ENCODE peak calls at places on chromosome 1, in nine cellular contexts. J is NCI-H2029; P is fibroblast of lung; C is HT-29; G is activated naive CD8-positive, alpha-beta T cell treated with anti-CD3 and anti-CD28 coated beads, Interleukin-2, amount 10 ng/mL, durations not matched to agents 7 days and 5 days; Q is adipocyte; W is NCI-H2171 treated with DMSO at 0.1 percent for 48 hours; K is pulmonary artery endothelial cell; R is activated CD4-positive, alpha-beta T cell treated with anti-CD3 and anti-CD28 coated beads, Interleukin-2, amount 50 U/mL, for 4 hours. F is an unnamed sample.

GRCh38 chr1:227886993-227887696 is 60.6 kb downstream of the WNT9A start:
- DNase-seq in C (no peak), W (peak), P (peak), K (no peak), R (no peak), Q (peak), G (peak), J (no peak), F (no peak)

GRCh38 chr1:67257173-67257535 is 50.5 kb upstream of the IL12RB2 start:
- DNase-seq in R (no peak), C (no peak), W (no peak), Q (no peak), K (no peak), P (no peak), G (no peak), J (no peak), F (no peak)

GRCh38 chr1:5296135-5296930 is 641.9 kb downstream of the AJAP1 start:
- DNase-seq in J (no peak), R (no peak), K (no peak), Q (no peak), G (no peak), C (no peak), W (no peak), P (no peak), F (no peak)

GRCh38 chr1:17441265-17441992 is 2.0 kb upstream of the RCC2 start:
- DNase-seq in P (peak), W (peak), Q (peak), C (peak), G (no peak), R (no peak), K (no peak), J (no peak), F (no peak)

GRCh38 chr1:97565886-97566285 is 354.9 kb downstream of the DPYD start:
- DNase-seq in G (no peak), K (no peak), C (no peak), Q (no peak), W (no peak), R (no peak), P (no peak), J (no peak), F (no peak)

GRCh38 chr1:119968068-119968492 is 71.8 kb upstream of the ADAM30 start:
- DNase-seq in P (peak), W (peak), G (peak), Q (peak), R (peak), C (peak), K (no peak), J (peak), F (peak)

GRCh38 chr1:228721407-228721806 is 13.9 kb upstream of the RHOU start:
- DNase-seq in Q (no peak), K (no peak), J (no peak), R (no peak), W (no peak), C (peak), P (no peak), G (no peak), F (no peak)

GRCh38 chr1:196501760-196502428 is 106.3 kb downstream of the KCNT2 start:
- DNase-seq in K (no peak), C (no peak), R (no peak), Q (no peak), W (no peak), J (no peak), P (no peak), G (no peak), F (no peak)

GRCh38 chr1:109984190-109984455 is 442 bp upstream of the AHCYL1 start:
- DNase-seq in K (no peak), Q (no peak), P (no peak), W (no peak), R (no peak), G (no peak), C (no peak), J (no peak), F (no peak)

GRCh38 chr1:145702826-145703225 is 4.3 kb downstream of the PDZK1 start:
- DNase-seq in C (no peak), W (no peak), R (no peak), Q (no peak), G (no peak), P (no peak), J (no peak), K (no peak), F (no peak)

F was measured in stimulated activated CD4-positive, alpha-beta T cell treated with anti-CD3 and anti-CD28 coated beads, Interleukin-2, amount 100 ng/mL, for 48 hours.